ENCODE peak calls at places on chromosomes 11 and 22, in four cellular contexts. M is NCI-H345, X is colonic mucosa, L is neural crest cell. W is an unnamed sample.
A peak's percentile ranks its signal among the peaks of the same experiment; 100 is the strongest.

GRCh38 chr11:65290448-65291165 is 24.1 kb upstream of the CDC42EP2 start:
- DNase-seq in M (no peak), L (no peak), X (peak; percentile 85), W (no peak)

GRCh38 chr22:43270314-43270908 is 72.8 kb downstream of the SCUBE1 start:
- DNase-seq in M (peak; percentile 10), L (peak; percentile 31), X (no peak), W (no peak)

GRCh38 chr11:120004723-120005122 is 133.2 kb downstream of the TRIM29 start:
- DNase-seq in X (no peak), L (no peak), M (no peak), W (no peak)

GRCh38 chr11:121930004-121930965 is 185.7 kb downstream of the BLID start:
- DNase-seq in L (no peak), X (no peak), M (peak; percentile 16), W (no peak)

GRCh38 chr11:112525270-112525669 is 264.6 kb upstream of the PLET1 start:
- DNase-seq in M (no peak), L (no peak), X (peak; percentile 21), W (no peak)

GRCh38 chr11:71428861-71429435 is 19.2 kb downstream of the DHCR7 start:
- DNase-seq in X (no peak), M (no peak), L (no peak), W (no peak)

GRCh38 chr22:26561756-26562417 is 28.0 kb downstream of the TPST2 start:
- DNase-seq in L (no peak), M (no peak), X (no peak), W (no peak)

GRCh38 chr11:65606876-65607613 is 7.0 kb downstream of the MAP3K11 start:
- DNase-seq in X (peak; percentile 95), L (peak; percentile 78), M (no peak), W (no peak)

GRCh38 chr22:37533995-37534394 is 14.8 kb upstream of the CARD10 start:
- DNase-seq in M (no peak), X (no peak), L (no peak), W (no peak)

GRCh38 chr11:1928038-1928890 is 8.8 kb downstream of the TNNT3 start:
- DNase-seq in M (no peak), L (no peak), X (no peak), W (no peak)

GRCh38 chr11:63023415-63023814 is 7.8 kb upstream of the SLC22A8 start:
- DNase-seq in X (no peak), L (no peak), M (no peak), W (no peak)

GRCh38 chr22:44667829-44668189 is 34.2 kb upstream of the PRR5 start:
- DNase-seq in X (no peak), M (no peak), L (no peak), W (no peak)

GRCh38 chr11:48047616-48048015 is 67.3 kb downstream of the PTPRJ start:
- DNase-seq in X (no peak), L (no peak), M (no peak), W (no peak)

GRCh38 chr22:49929553-49929979 is 11.1 kb downstream of the CRELD2 start:
- DNase-seq in L (peak; percentile 75), X (peak; percentile 63), M (peak; percentile 36), W (peak; percentile 95)

GRCh38 chr11:133007020-133007584 is 525.2 kb downstream of the OPCML start:
- DNase-seq in L (no peak), X (no peak), M (no peak), W (no peak)

GRCh38 chr11:117384045-117384444 is 56.4 kb downstream of the CEP164 start:
- DNase-seq in M (no peak), L (no peak), X (no peak), W (no peak)

GRCh38 chr11:73372371-73372993 is 3.7 kb upstream of the RELT start:
- DNase-seq in M (no peak), X (no peak), L (no peak), W (no peak)

GRCh38 chr22:27851974-27852713 is 50.6 kb upstream of the MN1 start:
- DNase-seq in M (no peak), L (no peak), X (no peak), W (no peak)

GRCh38 chr11:114280696-114281095 is 15.5 kb upstream of the NNMT start:
- DNase-seq in M (peak; percentile 71), X (peak; percentile 59), L (peak; percentile 66), W (no peak)

GRCh38 chr11:78499971-78500370 is 74.7 kb downstream of the NARS2 start:
- DNase-seq in L (no peak), M (no peak), X (no peak), W (no peak)

GRCh38 chr22:11613898-11614755 is 3913.9 kb upstream of the OR11H1 start:
- DNase-seq in M (no peak), L (no peak), X (no peak), W (no peak)

GRCh38 chr11:44760917-44761545 is 34.3 kb downstream of the TSPAN18 start:
- DNase-seq in X (no peak), L (no peak), M (no peak), W (no peak)

GRCh38 chr11:78469905-78470304 is 52.3 kb upstream of the GAB2 start:
- DNase-seq in L (no peak), M (peak; percentile 14), X (no peak), W (no peak)

GRCh38 chr11:118908931-118909618 is 16.7 kb downstream of the BCL9L start:
- DNase-seq in L (no peak), M (no peak), X (peak; percentile 66), W (no peak)

GRCh38 chr22:20437253-20438065 is at the start of gene SCARF2:
- DNase-seq in M (no peak), L (peak; percentile 60), X (no peak), W (peak; percentile 68)

GRCh38 chr11:71465054-71465453 is 12.1 kb downstream of the NADSYN1 start:
- DNase-seq in M (no peak), L (no peak), X (no peak), W (no peak)

GRCh38 chr11:113859665-113860064 is 15.7 kb downstream of the USP28 start:
- DNase-seq in L (no peak), X (no peak), M (no peak), W (no peak)

GRCh38 chr11:128472128-128473110 is 114.9 kb downstream of the ETS1 start:
- DNase-seq in X (no peak), M (no peak), L (no peak), W (no peak)

GRCh38 chr11:132631956-132632355 is 900.3 kb downstream of the OPCML start:
- DNase-seq in L (no peak), M (no peak), X (no peak), W (no peak)

GRCh38 chr11:16372355-16372754 is 16.0 kb upstream of the SOX6 start:
- DNase-seq in X (no peak), M (no peak), L (no peak), W (no peak)

GRCh38 chr11:77047007-77047927 is 13.1 kb downstream of the B3GNT6 start:
- DNase-seq in L (peak; percentile 62), M (peak; percentile 94), X (peak; percentile 90), W (peak; percentile 51)

GRCh38 chr11:26931881-26932280 is 62.0 kb upstream of the FIBIN start:
- DNase-seq in X (no peak), M (no peak), L (no peak), W (no peak)

GRCh38 chr11:76221365-76221764 is 15.1 kb upstream of the WNT11 start:
- DNase-seq in L (no peak), X (no peak), M (no peak), W (no peak)

GRCh38 chr11:94401773-94402265 is 600 bp upstream of the GPR83 start:
- DNase-seq in X (no peak), M (no peak), L (no peak), W (no peak)

GRCh38 chr11:396948-397548 is 3.0 kb downstream of the PKP3 start:
- DNase-seq in L (no peak), M (peak; percentile 78), X (peak; percentile 42), W (no peak)

GRCh38 chr11:128579790-128580504 is 7.4 kb downstream of the ETS1 start:
- DNase-seq in L (no peak), M (no peak), X (no peak), W (no peak)

GRCh38 chr11:2724653-2725366 is 25.0 kb upstream of the KCNQ1OT1 start:
- DNase-seq in L (no peak), M (no peak), X (no peak), W (no peak)

W was measured in HuH-7.5.